ENCODE peak calls at places on chromosomes 11 and 22, in nine cellular contexts. Y is Right ventricle myocardium inferior; A is GM23338; O is pancreas; P is activated CD4-positive, CD25-positive, alpha-beta regulatory T cell treated with anti-CD3 and anti-CD28 coated beads, Interleukin-2, amount 50 U/mL, for 24 hours; E is activated CD8-positive, alpha-beta memory T cell treated with anti-CD3 and anti-CD28 coated beads, Interleukin-2, amount 10 ng/mL, durations not matched to agents 7 days and 5 days; Q is CD4-positive, alpha-beta T cell; K is naive B cell; C is aorta. V is an unnamed sample.

GRCh38 chr11:3867209-3868071 is 12.0 kb downstream of the STIM1 start:
- ATAC-seq in Y (peak; percentile 93), A (no peak), O (peak; percentile 91), P (peak; percentile 26), E (no peak), Q (peak; percentile 42), K (peak; percentile 55), C (peak; percentile 31), V (peak; percentile 90)

GRCh38 chr11:96265972-96266371 is 77.0 kb downstream of the MAML2 start:
- ATAC-seq in Y (no peak), A (no peak), O (no peak), P (no peak), E (no peak), Q (no peak), K (no peak), C (no peak), V (no peak)

GRCh38 chr11:94641167-94641761 is 74.1 kb downstream of the PIWIL4 start:
- ATAC-seq in Y (peak; percentile 92), A (no peak), O (no peak), P (no peak), E (no peak), Q (no peak), K (no peak), C (peak; percentile 26), V (no peak)

GRCh38 chr11:76025068-76025467 is 181.2 kb downstream of the WNT11 start:
- ATAC-seq in Y (no peak), A (peak; percentile 28), O (no peak), P (no peak), E (no peak), Q (no peak), K (no peak), C (no peak), V (no peak)

GRCh38 chr22:17729561-17729960 is 44.7 kb downstream of the BID start:
- ATAC-seq in Y (no peak), A (no peak), O (no peak), P (no peak), E (no peak), Q (no peak), K (no peak), C (no peak), V (no peak)

GRCh38 chr22:24164823-24165379 is 16.4 kb upstream of the SUSD2 start:
- ATAC-seq in Y (peak; percentile 52), A (no peak), O (no peak), P (no peak), E (no peak), Q (no peak), K (no peak), C (no peak), V (no peak)

GRCh38 chr11:1044160-1044559 is 7.6 kb upstream of the MUC6 start:
- ATAC-seq in Y (no peak), A (no peak), O (no peak), P (no peak), E (no peak), Q (no peak), K (no peak), C (no peak), V (no peak)

GRCh38 chr11:96019810-96020747 is 96.2 kb upstream of the MTMR2 start:
- ATAC-seq in Y (no peak), A (peak; percentile 50), O (no peak), P (peak; percentile 50), E (no peak), Q (no peak), K (no peak), C (no peak), V (no peak)

GRCh38 chr22:20591660-20592310 is 84.4 kb downstream of the MED15 start:
- ATAC-seq in Y (no peak), A (peak; percentile 78), O (peak; percentile 48), P (no peak), E (no peak), Q (no peak), K (no peak), C (no peak), V (no peak)

GRCh38 chr11:1570896-1571759 is 943 bp downstream of the DUSP8 start:
- ATAC-seq in Y (no peak), A (peak; percentile 8), O (no peak), P (no peak), E (no peak), Q (peak; percentile 19), K (no peak), C (no peak), V (no peak)

GRCh38 chr22:25111579-25112517 is 87.8 kb upstream of the CRYBB3 start:
- ATAC-seq in Y (no peak), A (peak; percentile 23), O (peak; percentile 41), P (peak; percentile 19), E (no peak), Q (no peak), K (peak; percentile 34), C (peak; percentile 79), V (peak; percentile 44)

V was measured in stimulated activated memory B cell treated with anti-CD40 and anti-IgM and Interleukin-4, amounts not matched to agents 10 μg/mL and 1 μg/mL and 100 μg/mL, for 72 hours.